ENCODE peak calls at places on chromosomes 1 and 21, in nine cellular contexts. F, D, J, U, B, W, H, T and Z are unnamed samples.

GRCh38 chr1:53309802-53310201 is 18.1 kb downstream of the LRP8 start:
- DNase-seq in U (no peak), W (no peak), B (no peak), H (no peak), F (no peak), T (no peak), J (no peak), D (no peak), Z (no peak)

GRCh38 chr1:158999301-159000069 is 10.2 kb upstream of the IFI16 start:
- DNase-seq in T (peak; percentile 55), D (peak; percentile 95), U (peak; percentile 57), H (peak; percentile 92), F (no peak), W (peak; percentile 96), J (peak; percentile 3), B (peak; percentile 85), Z (no peak)

GRCh38 chr1:20867062-20867461 is 80.0 kb upstream of the HP1BP3 start:
- DNase-seq in H (no peak), U (no peak), J (no peak), F (no peak), T (no peak), D (no peak), W (no peak), B (no peak), Z (no peak)

GRCh38 chr1:228097333-228098081 is 5.6 kb downstream of the C1orf35 start:
- DNase-seq in H (no peak), U (no peak), W (no peak), T (peak; percentile 20), J (no peak), D (no peak), B (no peak), F (peak; percentile 12), Z (peak; percentile 5)

GRCh38 chr1:205933672-205934618 is 9.3 kb downstream of the SLC26A9 start:
- DNase-seq in D (peak; percentile 84), T (no peak), J (peak; percentile 91), U (no peak), F (no peak), B (peak; percentile 56), W (peak; percentile 86), H (peak; percentile 34), Z (no peak)

GRCh38 chr1:45864765-45865164 is 61.4 kb downstream of the MAST2 start:
- DNase-seq in F (no peak), W (peak; percentile 32), U (no peak), H (no peak), D (peak; percentile 13), J (no peak), B (no peak), T (no peak), Z (no peak)

GRCh38 chr1:117695796-117696505 is 90.1 kb downstream of the TENT5C start:
- DNase-seq in D (peak; percentile 42), T (no peak), H (peak; percentile 95), U (no peak), B (peak; percentile 38), F (no peak), W (peak; percentile 89), J (peak; percentile 14), Z (no peak)

GRCh38 chr1:1001057-1001630 is 1.2 kb upstream of the HES4 start:
- DNase-seq in F (no peak), W (no peak), U (no peak), T (no peak), D (no peak), H (no peak), B (no peak), J (no peak), Z (no peak)

GRCh38 chr1:240190881-240191385 is 99.2 kb downstream of the FMN2 start:
- DNase-seq in W (peak; percentile 98), T (no peak), H (peak; percentile 92), U (peak; percentile 15), D (no peak), J (peak; percentile 87), F (no peak), B (peak; percentile 94), Z (no peak)

GRCh38 chr21:30340714-30341573 is 3.5 kb upstream of the KRTAP27-1 start:
- DNase-seq in T (peak; percentile 26), W (peak; percentile 47), H (peak; percentile 46), B (no peak), D (no peak), F (peak; percentile 11), J (peak; percentile 29), U (peak; percentile 41), Z (peak; percentile 43)

GRCh38 chr1:151542710-151543129 is 2.6 kb downstream of the TUFT1 start:
- DNase-seq in B (peak; percentile 77), J (peak; percentile 44), F (no peak), H (peak; percentile 33), W (peak; percentile 88), T (no peak), D (no peak), U (no peak), Z (no peak)

GRCh38 chr1:56505792-56506191 is 73.6 kb downstream of the PLPP3 start:
- DNase-seq in F (no peak), T (no peak), J (no peak), U (no peak), W (no peak), H (no peak), B (no peak), D (no peak), Z (no peak)

GRCh38 chr1:77540501-77541161 is 141.8 kb downstream of the ZZZ3 start:
- DNase-seq in T (no peak), J (peak; percentile 24), B (peak; percentile 48), D (no peak), U (no peak), F (peak; percentile 31), W (peak; percentile 98), H (peak; percentile 43), Z (no peak)

GRCh38 chr1:170967042-170967910 is 31.9 kb downstream of the MROH9 start:
- DNase-seq in H (peak; percentile 44), B (no peak), T (no peak), F (peak; percentile 23), D (peak; percentile 45), W (peak; percentile 72), U (no peak), J (peak; percentile 33), Z (no peak)

GRCh38 chr1:29686012-29686930 is 449.9 kb downstream of the PTPRU start:
- DNase-seq in F (no peak), B (no peak), H (no peak), T (no peak), J (no peak), D (no peak), U (no peak), W (no peak), Z (no peak)

GRCh38 chr1:85116856-85117255 is 68.6 kb upstream of the MCOLN3 start:
- DNase-seq in J (no peak), T (no peak), F (no peak), H (no peak), B (no peak), D (no peak), W (peak; percentile 31), U (no peak), Z (no peak)

GRCh38 chr1:211515090-211516023 is 23.4 kb upstream of the RD3 start:
- DNase-seq in T (peak; percentile 42), W (peak; percentile 53), B (peak; percentile 85), H (peak; percentile 84), F (peak; percentile 89), U (peak; percentile 94), D (peak; percentile 72), J (peak; percentile 98), Z (peak; percentile 81)
- TF ChIP-seq CTCF in T (peak; percentile 57), W (no peak), B (peak; percentile 23), H (peak; percentile 43), F (peak; percentile 86), U (peak; percentile 91), D (peak; percentile 67), J (peak; percentile 95), Z (peak; percentile 90)

GRCh38 chr1:194071200-194071599 is 884.8 kb upstream of the B3GALT2 start:
- DNase-seq in H (no peak), B (no peak), T (no peak), F (no peak), W (no peak), J (no peak), D (peak; percentile 21), U (no peak), Z (no peak)

GRCh38 chr1:194081444-194081843 is 895.0 kb upstream of the B3GALT2 start:
- DNase-seq in W (no peak), D (peak; percentile 18), B (no peak), T (no peak), U (no peak), J (no peak), F (no peak), H (no peak), Z (no peak)

GRCh38 chr1:194078765-194079164 is 892.4 kb upstream of the B3GALT2 start:
- DNase-seq in J (no peak), D (no peak), W (no peak), F (no peak), H (no peak), U (no peak), T (no peak), B (no peak), Z (no peak)

GRCh38 chr1:194076646-194077045 is 890.2 kb upstream of the B3GALT2 start:
- DNase-seq in W (no peak), F (no peak), U (no peak), J (no peak), H (peak; percentile 60), T (no peak), D (peak; percentile 38), B (no peak), Z (no peak)
- TF ChIP-seq CTCF in W (no peak), F (no peak), U (no peak), J (no peak), H (no peak), T (no peak), D (no peak), B (no peak), Z (no peak)

GRCh38 chr1:17913326-17914115 is 158.4 kb downstream of the ACTL8 start:
- DNase-seq in J (no peak), F (no peak), W (no peak), B (no peak), H (no peak), T (no peak), U (no peak), D (no peak), Z (no peak)

GRCh38 chr1:17908945-17909344 is 153.8 kb downstream of the ACTL8 start:
- DNase-seq in D (no peak), U (no peak), F (no peak), B (no peak), T (no peak), H (no peak), J (no peak), W (no peak), Z (no peak)

GRCh38 chr1:17912491-17912890 is 157.4 kb downstream of the ACTL8 start:
- DNase-seq in B (no peak), U (no peak), T (no peak), H (no peak), J (no peak), F (no peak), W (no peak), D (no peak), Z (no peak)

GRCh38 chr1:17911789-17912188 is 156.7 kb downstream of the ACTL8 start:
- DNase-seq in J (no peak), F (no peak), H (no peak), B (no peak), T (no peak), W (no peak), D (no peak), U (no peak), Z (no peak)

GRCh38 chr1:17909634-17910033 is 154.5 kb downstream of the ACTL8 start:
- DNase-seq in J (no peak), W (peak; percentile 52), B (no peak), F (no peak), D (no peak), T (no peak), H (peak; percentile 21), U (no peak), Z (no peak)
- TF ChIP-seq CTCF in J (peak; percentile 23), W (peak; percentile 62), B (peak; percentile 26), F (peak; percentile 6), D (no peak), T (no peak), H (peak; percentile 63), U (no peak), Z (no peak)

GRCh38 chr1:25837253-25837875 is 17.6 kb downstream of the MTFR1L start:
- DNase-seq in D (no peak), W (no peak), U (no peak), J (peak; percentile 14), H (no peak), F (no peak), T (no peak), B (no peak), Z (no peak)
- TF ChIP-seq CTCF in D (no peak), W (peak; percentile 36), U (peak; percentile 37), J (peak; percentile 46), H (peak; percentile 61), F (peak; percentile 53), T (no peak), B (peak; percentile 60), Z (peak; percentile 46)